ENCODE peak calls at places on chromosome 2, in ten cellular contexts. D is kidney epithelial cell, O is SK-N-SH, I is fibroblast of mammary gland, T is choroid plexus epithelial cell, V is AG10803, Z is astrocyte of the spinal cord, P is lower lobe of right lung, Y is right lobe of liver, A is A549. E is an unnamed sample.

GRCh38 chr2:8171608-8172007 is 510.2 kb upstream of the ID2 start:
- DNase-seq in D (no peak), O (no peak), I (peak; percentile 42), T (peak; percentile 37), V (no peak), Z (peak; percentile 18), P (no peak), Y (no peak), A (no peak), E (no peak)

GRCh38 chr2:181239400-181239799 is 217.8 kb upstream of the ITGA4 start:
- DNase-seq in D (no peak), O (no peak), I (peak; percentile 27), T (peak; percentile 27), V (no peak), Z (no peak), P (no peak), Y (no peak), A (peak; percentile 55), E (no peak)

GRCh38 chr2:61460168-61460567 is 10.7 kb downstream of the USP34 start:
- DNase-seq in D (peak; percentile 52), O (no peak), I (peak; percentile 78), T (peak; percentile 79), V (peak; percentile 80), Z (peak; percentile 65), P (no peak), Y (no peak), A (peak; percentile 64), E (no peak)

GRCh38 chr2:43059183-43059897 is 167.1 kb downstream of the ZFP36L2 start:
- DNase-seq in D (no peak), O (peak; percentile 72), I (peak; percentile 96), T (peak; percentile 98), V (peak; percentile 97), Z (peak; percentile 98), P (no peak), Y (peak; percentile 62), A (no peak), E (no peak)

GRCh38 chr2:205218056-205218455 is 464.2 kb upstream of the NRP2 start:
- DNase-seq in D (no peak), O (no peak), I (peak; percentile 61), T (peak; percentile 32), V (peak; percentile 11), Z (peak; percentile 31), P (no peak), Y (no peak), A (no peak), E (no peak)

GRCh38 chr2:44244135-44244871 is 31.0 kb upstream of the SLC3A1 start:
- DNase-seq in D (peak; percentile 39), O (peak; percentile 75), I (peak; percentile 76), T (peak; percentile 82), V (peak; percentile 74), Z (peak; percentile 80), P (peak; percentile 51), Y (peak; percentile 58), A (peak; percentile 84), E (no peak)

GRCh38 chr2:154697422-154698237 is 865 bp upstream of the KCNJ3 start:
- DNase-seq in D (no peak), O (peak; percentile 65), I (no peak), T (no peak), V (no peak), Z (no peak), P (no peak), Y (peak; percentile 69), A (no peak), E (peak; percentile 41)

GRCh38 chr2:26693287-26693849 is 846 bp downstream of the KCNK3 start:
- DNase-seq in D (no peak), O (peak; percentile 82), I (no peak), T (no peak), V (no peak), Z (no peak), P (no peak), Y (no peak), A (no peak), E (no peak)

GRCh38 chr2:29480423-29480822 is 365.2 kb downstream of the CLIP4 start:
- DNase-seq in D (no peak), O (peak; percentile 73), I (no peak), T (no peak), V (no peak), Z (no peak), P (peak; percentile 61), Y (no peak), A (no peak), E (no peak)

GRCh38 chr2:166517533-166517932 is 23.5 kb upstream of the SCN7A start:
- DNase-seq in D (no peak), O (no peak), I (no peak), T (no peak), V (no peak), Z (no peak), P (no peak), Y (no peak), A (no peak), E (no peak)

GRCh38 chr2:28717339-28717758 is 34.3 kb upstream of the PPP1CB start:
- DNase-seq in D (peak; percentile 67), O (no peak), I (peak; percentile 91), T (peak; percentile 75), V (peak; percentile 80), Z (peak; percentile 70), P (peak; percentile 74), Y (no peak), A (peak; percentile 55), E (no peak)

GRCh38 chr2:240551809-240552208 is 6.0 kb downstream of the ANKMY1 start:
- DNase-seq in D (no peak), O (no peak), I (no peak), T (no peak), V (no peak), Z (no peak), P (no peak), Y (no peak), A (no peak), E (no peak)

GRCh38 chr2:218397502-218398436 is 1.9 kb upstream of the CTDSP1 start:
- DNase-seq in D (no peak), O (peak; percentile 44), I (peak; percentile 71), T (peak; percentile 75), V (peak; percentile 83), Z (peak; percentile 68), P (peak; percentile 89), Y (peak; percentile 89), A (peak; percentile 87), E (peak; percentile 46)

GRCh38 chr2:214542251-214542650 is 131.4 kb downstream of the VWC2L start:
- DNase-seq in D (no peak), O (no peak), I (no peak), T (peak; percentile 28), V (no peak), Z (no peak), P (no peak), Y (no peak), A (no peak), E (no peak)

GRCh38 chr2:30414951-30415350 is 32.1 kb upstream of the LCLAT1 start:
- DNase-seq in D (no peak), O (no peak), I (no peak), T (no peak), V (no peak), Z (no peak), P (no peak), Y (no peak), A (no peak), E (no peak)

GRCh38 chr2:237351796-237352195 is 62.2 kb downstream of the COL6A3 start:
- DNase-seq in D (no peak), O (no peak), I (peak; percentile 59), T (no peak), V (no peak), Z (no peak), P (no peak), Y (no peak), A (no peak), E (no peak)

DNA sequence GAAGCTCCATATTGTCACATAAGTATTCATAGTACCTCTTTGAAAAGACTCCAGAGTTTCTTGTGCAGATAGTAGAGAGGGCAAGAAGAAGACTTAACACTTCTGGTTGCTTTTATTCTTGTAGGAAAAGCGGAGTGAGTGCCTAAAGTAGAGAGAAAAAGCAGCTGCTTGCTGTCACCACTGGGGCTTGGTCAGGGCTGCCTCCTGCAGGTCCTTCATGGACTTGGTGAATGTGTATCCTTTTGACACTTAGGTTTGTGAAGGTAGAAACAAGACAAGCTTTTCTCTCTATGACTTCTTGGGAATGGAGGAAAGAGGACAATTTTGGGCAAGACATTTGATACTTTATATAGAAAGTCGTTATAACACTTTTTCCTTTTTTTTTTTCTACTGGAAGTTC is 312.8 kb upstream of the FANCL start:
- DNase-seq in D (no peak), O (no peak), I (peak; percentile 5), T (peak; percentile 30), V (peak; percentile 1), Z (peak; percentile 8), P (no peak), Y (no peak), A (peak; percentile 30), E (no peak)
- TF ChIP-seq CTCF in D (peak; percentile 19), O (no peak), I (peak; percentile 16), T (peak; percentile 52), V (no peak), Z (no peak), P (no peak), Y (peak; percentile 17), A (peak; percentile 10), E (peak; percentile 42)

DNA sequence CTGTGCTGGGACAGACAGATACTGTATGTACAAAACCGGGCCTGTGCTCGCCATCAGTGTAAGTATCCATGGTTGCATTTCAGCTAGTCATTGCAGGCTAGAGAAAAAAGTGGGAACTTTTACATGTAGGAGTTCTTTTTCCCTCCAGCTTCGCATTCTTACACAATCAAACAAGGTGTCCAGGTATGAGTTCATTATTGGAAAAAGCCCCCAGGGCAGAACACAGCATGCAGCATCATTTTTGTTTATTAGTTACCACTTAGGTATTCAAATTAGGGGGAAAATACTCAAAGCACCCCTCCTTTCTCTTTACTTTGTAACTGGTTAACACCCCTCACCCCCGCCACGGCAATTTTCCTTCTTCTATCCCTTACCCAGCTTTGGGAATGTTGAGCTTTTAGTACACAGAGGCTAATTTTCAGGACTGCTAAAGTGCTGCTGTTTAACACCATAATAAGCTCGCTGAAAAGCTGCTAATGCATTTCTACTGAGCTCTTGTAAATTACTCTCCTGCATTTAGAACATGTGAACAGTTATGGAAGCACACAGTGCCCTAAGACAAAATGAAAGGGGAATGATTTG is 13.6 kb downstream of the UPP2 start:
- DNase-seq in D (no peak), O (no peak), I (no peak), T (no peak), V (no peak), Z (no peak), P (no peak), Y (no peak), A (no peak), E (no peak)
- TF ChIP-seq CTCF in D (no peak), O (no peak), I (no peak), T (no peak), V (no peak), Z (no peak), P (no peak), Y (no peak), A (no peak), E (no peak)

DNA sequence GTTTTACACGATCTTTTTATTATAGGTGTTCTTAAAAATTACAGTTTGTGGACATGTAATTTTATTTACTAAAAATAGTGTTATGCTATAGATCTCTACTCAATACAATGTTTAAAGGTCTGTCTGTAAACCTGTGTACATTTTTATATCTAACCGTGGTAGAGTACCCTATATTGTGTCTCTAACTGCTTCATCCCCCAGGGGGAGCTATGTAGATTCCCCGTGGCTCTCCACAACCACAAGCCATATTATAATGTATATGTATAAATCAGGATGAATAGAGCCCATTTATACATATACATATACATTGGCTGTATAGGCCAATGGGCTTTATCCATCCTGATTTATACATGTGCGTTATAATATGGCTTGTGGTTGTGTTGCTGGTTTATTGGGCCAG is 59.4 kb downstream of the ADAM23 start:
- DNase-seq in D (no peak), O (no peak), I (no peak), T (no peak), V (no peak), Z (no peak), P (no peak), Y (no peak), A (no peak), E (no peak)
- TF ChIP-seq CTCF in D (no peak), O (no peak), I (no peak), T (no peak), V (no peak), Z (no peak), P (no peak), Y (no peak), A (no peak), E (no peak)

GRCh38 chr2:141728886-141729285 is 401.9 kb downstream of the LRP1B start:
- DNase-seq in D (no peak), O (peak; percentile 0), I (no peak), T (no peak), V (no peak), Z (no peak), P (no peak), Y (no peak), A (no peak), E (no peak)
- TF ChIP-seq CTCF in D (no peak), O (no peak), I (no peak), T (no peak), V (no peak), Z (no peak), P (no peak), Y (no peak), A (no peak), E (no peak)